ENCODE peak calls at places on chromosomes 16 and 17, in ten cellular contexts. One of them, this sample, is unnamed. For H3K4me1, the result is how much of the 10 kb centered on the place peaks cover.

GRCh38 chr17:76714822-76715461 is 4.2 kb upstream of the MXRA7 start:
- DNase-seq in colonic mucosa: peak
- DNase-seq in stomach: peak
- DNase-seq in effector memory CD4-positive, alpha-beta T cell: peak
- DNase-seq in CD4-positive, CD25-positive, alpha-beta regulatory T cell: peak
- DNase-seq in uterus: peak
- DNase-seq in mesenchymal stem cell: peak
- DNase-seq in heart right ventricle: peak
- DNase-seq in mammary epithelial cell: no peak
- DNase-seq in psoas muscle: peak
- DNase-seq in this sample: peak

GRCh38 chr16:80804061-80804450 is 342 bp downstream of the CDYL2 start:
- DNase-seq in colonic mucosa: peak
- DNase-seq in stomach: no peak
- DNase-seq in mammary epithelial cell: peak
- DNase-seq in uterus: no peak
- DNase-seq in heart right ventricle: peak
- DNase-seq in psoas muscle: peak
- DNase-seq in effector memory CD4-positive, alpha-beta T cell: peak
- DNase-seq in mesenchymal stem cell: peak
- DNase-seq in CD4-positive, CD25-positive, alpha-beta regulatory T cell: peak
- DNase-seq in this sample: peak

GRCh38 chr17:30349252-30349651 is 15.4 kb upstream of the TMIGD1 start:
- DNase-seq in uterus: no peak
- DNase-seq in mesenchymal stem cell: no peak
- DNase-seq in stomach: no peak
- DNase-seq in CD4-positive, CD25-positive, alpha-beta regulatory T cell: no peak
- DNase-seq in colonic mucosa: no peak
- DNase-seq in effector memory CD4-positive, alpha-beta T cell: no peak
- DNase-seq in psoas muscle: no peak
- DNase-seq in heart right ventricle: no peak
- DNase-seq in mammary epithelial cell: no peak
- DNase-seq in this sample: no peak

GRCh38 chr16:88685156-88686061 is 898 bp downstream of the SNAI3 start:
- DNase-seq in CD4-positive, CD25-positive, alpha-beta regulatory T cell: peak
- DNase-seq in uterus: no peak
- DNase-seq in effector memory CD4-positive, alpha-beta T cell: no peak
- DNase-seq in mesenchymal stem cell: peak
- DNase-seq in psoas muscle: peak
- DNase-seq in colonic mucosa: no peak
- DNase-seq in stomach: no peak
- DNase-seq in mammary epithelial cell: peak
- DNase-seq in heart right ventricle: no peak
- DNase-seq in this sample: peak

GRCh38 chr17:77723909-77724875 is 234.3 kb upstream of the TNRC6C start:
- DNase-seq in uterus: no peak
- DNase-seq in heart right ventricle: no peak
- DNase-seq in colonic mucosa: peak
- DNase-seq in CD4-positive, CD25-positive, alpha-beta regulatory T cell: no peak
- DNase-seq in mammary epithelial cell: no peak
- DNase-seq in mesenchymal stem cell: no peak
- DNase-seq in stomach: no peak
- DNase-seq in effector memory CD4-positive, alpha-beta T cell: no peak
- DNase-seq in psoas muscle: no peak
- DNase-seq in this sample: no peak

GRCh38 chr16:55333690-55334089 is 9.7 kb downstream of the IRX6 start:
- DNase-seq in uterus: no peak
- DNase-seq in colonic mucosa: no peak
- DNase-seq in stomach: no peak
- DNase-seq in heart right ventricle: no peak
- DNase-seq in mesenchymal stem cell: no peak
- DNase-seq in psoas muscle: no peak
- DNase-seq in effector memory CD4-positive, alpha-beta T cell: no peak
- DNase-seq in mammary epithelial cell: no peak
- DNase-seq in CD4-positive, CD25-positive, alpha-beta regulatory T cell: no peak
- DNase-seq in this sample: no peak

GRCh38 chr16:4917117-4917516 is 19.8 kb downstream of the PPL start:
- DNase-seq in heart right ventricle: no peak
- DNase-seq in colonic mucosa: no peak
- DNase-seq in mesenchymal stem cell: peak
- DNase-seq in effector memory CD4-positive, alpha-beta T cell: no peak
- DNase-seq in stomach: no peak
- DNase-seq in psoas muscle: no peak
- DNase-seq in uterus: no peak
- DNase-seq in mammary epithelial cell: no peak
- DNase-seq in CD4-positive, CD25-positive, alpha-beta regulatory T cell: no peak
- DNase-seq in this sample: no peak

GRCh38 chr17:19410875-19411291 is at the start of gene RNF112:
- DNase-seq in stomach: no peak
- DNase-seq in psoas muscle: no peak
- DNase-seq in mammary epithelial cell: no peak
- DNase-seq in mesenchymal stem cell: no peak
- DNase-seq in effector memory CD4-positive, alpha-beta T cell: no peak
- DNase-seq in heart right ventricle: no peak
- DNase-seq in colonic mucosa: no peak
- DNase-seq in uterus: peak
- DNase-seq in CD4-positive, CD25-positive, alpha-beta regulatory T cell: no peak
- DNase-seq in this sample: peak

GRCh38 chr17:850086-850827 is 68.1 kb downstream of the MRM3 start:
- DNase-seq in effector memory CD4-positive, alpha-beta T cell: no peak
- DNase-seq in stomach: no peak
- DNase-seq in colonic mucosa: no peak
- DNase-seq in heart right ventricle: no peak
- DNase-seq in mesenchymal stem cell: no peak
- DNase-seq in CD4-positive, CD25-positive, alpha-beta regulatory T cell: no peak
- DNase-seq in psoas muscle: no peak
- DNase-seq in mammary epithelial cell: no peak
- DNase-seq in uterus: no peak
- DNase-seq in this sample: no peak

GRCh38 chr16:49696414-49697101 is 159.4 kb downstream of the ZNF423 start:
- DNase-seq in effector memory CD4-positive, alpha-beta T cell: no peak
- DNase-seq in uterus: no peak
- DNase-seq in heart right ventricle: no peak
- DNase-seq in mesenchymal stem cell: no peak
- DNase-seq in mammary epithelial cell: no peak
- DNase-seq in colonic mucosa: no peak
- DNase-seq in CD4-positive, CD25-positive, alpha-beta regulatory T cell: no peak
- DNase-seq in stomach: no peak
- DNase-seq in psoas muscle: no peak
- DNase-seq in this sample: no peak

GRCh38 chr16:79089735-79090284 is 510.7 kb downstream of the MAF start:
- DNase-seq in effector memory CD4-positive, alpha-beta T cell: peak
- DNase-seq in heart right ventricle: peak
- DNase-seq in mesenchymal stem cell: no peak
- DNase-seq in psoas muscle: no peak
- DNase-seq in stomach: no peak
- DNase-seq in colonic mucosa: peak
- DNase-seq in mammary epithelial cell: no peak
- DNase-seq in uterus: peak
- DNase-seq in CD4-positive, CD25-positive, alpha-beta regulatory T cell: no peak
- DNase-seq in this sample: no peak

GRCh38 chr16:19282101-19282500 is 3.4 kb upstream of the CLEC19A start:
- DNase-seq in heart right ventricle: no peak
- DNase-seq in stomach: no peak
- DNase-seq in mesenchymal stem cell: no peak
- DNase-seq in mammary epithelial cell: no peak
- DNase-seq in effector memory CD4-positive, alpha-beta T cell: no peak
- DNase-seq in CD4-positive, CD25-positive, alpha-beta regulatory T cell: no peak
- DNase-seq in colonic mucosa: no peak
- DNase-seq in psoas muscle: no peak
- DNase-seq in uterus: no peak
- DNase-seq in this sample: no peak

DNA sequence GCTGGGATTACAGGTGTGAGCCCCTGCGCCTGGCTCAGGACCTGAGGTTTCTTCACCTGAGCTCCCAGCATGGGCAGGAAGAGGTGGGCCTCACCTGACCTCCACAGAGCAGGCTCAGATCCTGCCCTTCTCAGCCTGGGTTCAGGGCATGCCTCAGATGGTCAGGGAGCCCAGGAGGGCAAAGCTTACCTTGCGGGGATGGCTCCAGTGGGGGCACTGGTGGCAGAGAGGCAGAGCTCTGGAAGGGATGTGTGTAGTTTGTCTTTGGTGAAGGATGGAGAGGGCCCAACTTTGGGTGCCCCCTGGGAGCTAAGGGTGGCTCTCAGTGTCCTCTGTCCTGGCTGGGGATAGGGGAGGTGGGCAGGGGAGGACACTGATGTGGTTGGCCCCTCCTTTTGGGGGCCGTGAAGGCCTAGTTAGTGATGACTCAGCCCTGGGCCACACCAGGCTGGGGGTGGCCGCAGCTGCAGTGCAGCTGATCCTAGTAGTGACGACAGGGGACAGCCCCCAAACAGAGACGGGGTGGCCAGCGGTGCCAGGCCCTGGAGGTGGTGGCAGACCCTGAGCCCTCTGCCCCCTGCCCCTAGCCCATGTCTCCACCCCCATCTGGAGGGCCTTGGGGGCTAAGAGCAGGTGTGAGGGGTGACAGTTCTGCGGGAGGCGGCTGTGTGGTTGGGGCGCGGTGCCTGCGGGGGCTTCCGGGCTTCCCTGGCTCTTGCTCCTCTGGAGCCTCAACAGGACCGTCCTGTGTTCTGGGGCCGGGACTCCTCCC is 5.8 kb downstream of the NHERF2 start:
- DNase-seq in CD4-positive, CD25-positive, alpha-beta regulatory T cell: no peak
- DNase-seq in mesenchymal stem cell: peak
- DNase-seq in colonic mucosa: no peak
- DNase-seq in psoas muscle: no peak
- DNase-seq in mammary epithelial cell: no peak
- DNase-seq in uterus: peak
- DNase-seq in stomach: no peak
- DNase-seq in effector memory CD4-positive, alpha-beta T cell: no peak
- DNase-seq in heart right ventricle: no peak
- DNase-seq in this sample: peak
- H3K4me1 ChIP-seq in CD4-positive, CD25-positive, alpha-beta regulatory T cell: under half
- H3K4me1 ChIP-seq in mesenchymal stem cell: half or more
- H3K4me1 ChIP-seq in colonic mucosa: under half
- H3K4me1 ChIP-seq in psoas muscle: under half
- H3K4me1 ChIP-seq in mammary epithelial cell: under half
- H3K4me1 ChIP-seq in uterus: under half
- H3K4me1 ChIP-seq in stomach: half or more
- H3K4me1 ChIP-seq in effector memory CD4-positive, alpha-beta T cell: under half
- H3K4me1 ChIP-seq in heart right ventricle: half or more
- H3K4me1 ChIP-seq in this sample: under half

GRCh38 chr17:62707425-62707739 is 79.9 kb downstream of the MRC2 start:
- DNase-seq in effector memory CD4-positive, alpha-beta T cell: no peak
- DNase-seq in mesenchymal stem cell: no peak
- DNase-seq in stomach: no peak
- DNase-seq in colonic mucosa: no peak
- DNase-seq in mammary epithelial cell: no peak
- DNase-seq in heart right ventricle: no peak
- DNase-seq in psoas muscle: no peak
- DNase-seq in uterus: no peak
- DNase-seq in CD4-positive, CD25-positive, alpha-beta regulatory T cell: no peak
- DNase-seq in this sample: no peak

GRCh38 chr17:62704381-62704971 is 77.0 kb downstream of the MRC2 start:
- DNase-seq in mesenchymal stem cell: peak
- DNase-seq in effector memory CD4-positive, alpha-beta T cell: no peak
- DNase-seq in psoas muscle: peak
- DNase-seq in mammary epithelial cell: peak
- DNase-seq in stomach: peak
- DNase-seq in uterus: peak
- DNase-seq in CD4-positive, CD25-positive, alpha-beta regulatory T cell: no peak
- DNase-seq in heart right ventricle: no peak
- DNase-seq in colonic mucosa: peak
- DNase-seq in this sample: peak

GRCh38 chr17:62706598-62707424 is 79.3 kb downstream of the MRC2 start:
- DNase-seq in uterus: no peak
- DNase-seq in CD4-positive, CD25-positive, alpha-beta regulatory T cell: no peak
- DNase-seq in colonic mucosa: no peak
- DNase-seq in mesenchymal stem cell: no peak
- DNase-seq in effector memory CD4-positive, alpha-beta T cell: no peak
- DNase-seq in stomach: no peak
- DNase-seq in psoas muscle: no peak
- DNase-seq in mammary epithelial cell: no peak
- DNase-seq in heart right ventricle: no peak
- DNase-seq in this sample: no peak

GRCh38 chr17:62705116-62705515 is 77.6 kb downstream of the MRC2 start:
- DNase-seq in CD4-positive, CD25-positive, alpha-beta regulatory T cell: no peak
- DNase-seq in psoas muscle: no peak
- DNase-seq in colonic mucosa: peak
- DNase-seq in mesenchymal stem cell: no peak
- DNase-seq in effector memory CD4-positive, alpha-beta T cell: no peak
- DNase-seq in heart right ventricle: peak
- DNase-seq in mammary epithelial cell: no peak
- DNase-seq in stomach: peak
- DNase-seq in uterus: no peak
- DNase-seq in this sample: no peak

GRCh38 chr17:62705781-62706597 is 78.5 kb downstream of the MRC2 start:
- DNase-seq in psoas muscle: no peak
- DNase-seq in mesenchymal stem cell: peak
- DNase-seq in colonic mucosa: no peak
- DNase-seq in stomach: no peak
- DNase-seq in heart right ventricle: peak
- DNase-seq in uterus: no peak
- DNase-seq in mammary epithelial cell: peak
- DNase-seq in effector memory CD4-positive, alpha-beta T cell: no peak
- DNase-seq in CD4-positive, CD25-positive, alpha-beta regulatory T cell: no peak
- DNase-seq in this sample: no peak
- H3K4me3 ChIP-seq in psoas muscle: peak
- H3K4me3 ChIP-seq in mesenchymal stem cell: peak
- H3K4me3 ChIP-seq in colonic mucosa: no peak
- H3K4me3 ChIP-seq in stomach: peak
- H3K4me3 ChIP-seq in heart right ventricle: no peak
- H3K4me3 ChIP-seq in uterus: no peak
- H3K4me3 ChIP-seq in mammary epithelial cell: peak
- H3K4me3 ChIP-seq in effector memory CD4-positive, alpha-beta T cell: no peak
- H3K4me3 ChIP-seq in CD4-positive, CD25-positive, alpha-beta regulatory T cell: no peak
- H3K4me3 ChIP-seq in this sample: no peak

DNA sequence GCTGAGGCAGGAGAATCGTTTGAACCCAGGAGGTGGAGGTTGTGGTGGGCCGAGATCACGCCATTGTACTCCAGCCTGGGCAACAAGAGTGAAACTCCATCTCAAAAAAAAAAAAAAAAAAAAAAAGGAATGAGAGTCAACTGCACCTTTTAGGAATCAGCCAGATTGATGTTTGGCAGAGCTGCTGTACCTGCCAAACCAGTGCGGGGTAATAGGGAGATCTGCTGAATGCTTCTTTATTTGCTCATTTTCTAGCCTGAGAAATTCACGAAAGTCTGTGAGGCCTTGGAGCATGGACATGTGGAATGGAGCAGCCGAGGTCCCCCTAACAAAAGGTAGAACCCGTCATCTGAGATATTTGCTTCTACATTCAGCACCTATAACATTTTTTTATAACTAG is 18.4 kb downstream of the OGFOD1 start:
- DNase-seq in heart right ventricle: no peak
- DNase-seq in effector memory CD4-positive, alpha-beta T cell: no peak
- DNase-seq in mesenchymal stem cell: no peak
- DNase-seq in uterus: no peak
- DNase-seq in CD4-positive, CD25-positive, alpha-beta regulatory T cell: no peak
- DNase-seq in mammary epithelial cell: no peak
- DNase-seq in stomach: no peak
- DNase-seq in psoas muscle: no peak
- DNase-seq in colonic mucosa: no peak
- DNase-seq in this sample: no peak
- H3K27ac ChIP-seq in heart right ventricle: no peak
- H3K27ac ChIP-seq in effector memory CD4-positive, alpha-beta T cell: no peak
- H3K27ac ChIP-seq in mesenchymal stem cell: no peak
- H3K27ac ChIP-seq in uterus: no peak
- H3K27ac ChIP-seq in CD4-positive, CD25-positive, alpha-beta regulatory T cell: no peak
- H3K27ac ChIP-seq in mammary epithelial cell: no peak
- H3K27ac ChIP-seq in stomach: no peak
- H3K27ac ChIP-seq in psoas muscle: no peak
- H3K27ac ChIP-seq in colonic mucosa: no peak
- H3K27ac ChIP-seq in this sample: no peak

GRCh38 chr16:75111514-75112280 is 4.9 kb downstream of the LDHD start:
- DNase-seq in effector memory CD4-positive, alpha-beta T cell: no peak
- DNase-seq in stomach: no peak
- DNase-seq in CD4-positive, CD25-positive, alpha-beta regulatory T cell: no peak
- DNase-seq in psoas muscle: peak
- DNase-seq in mammary epithelial cell: no peak
- DNase-seq in mesenchymal stem cell: no peak
- DNase-seq in colonic mucosa: no peak
- DNase-seq in heart right ventricle: peak
- DNase-seq in uterus: peak
- DNase-seq in this sample: peak
- H3K4me1 ChIP-seq in effector memory CD4-positive, alpha-beta T cell: under half
- H3K4me1 ChIP-seq in stomach: half or more
- H3K4me1 ChIP-seq in CD4-positive, CD25-positive, alpha-beta regulatory T cell: under half
- H3K4me1 ChIP-seq in psoas muscle: half or more
- H3K4me1 ChIP-seq in mammary epithelial cell: under half
- H3K4me1 ChIP-seq in mesenchymal stem cell: under half
- H3K4me1 ChIP-seq in colonic mucosa: under half
- H3K4me1 ChIP-seq in heart right ventricle: half or more
- H3K4me1 ChIP-seq in uterus: under half
- H3K4me1 ChIP-seq in this sample: under half

This sample was measured in right cardiac atrium.